ENCODE peak calls at places on chromosome 2, in six cellular contexts. One of them, this sample, is unnamed.
A peak's percentile ranks its signal among the peaks of the same experiment; 100 is the strongest.

GRCh38 chr2:214630402-214631035 is 179.0 kb downstream of the BARD1 start:
- DNase-seq in CD8-positive, alpha-beta memory T cell: no peak
- DNase-seq in AG04450: peak; percentile 29
- DNase-seq in CD4-positive, CD25-positive, alpha-beta regulatory T cell: no peak
- DNase-seq in hepatocyte: no peak
- DNase-seq in endothelial cell of umbilical vein: no peak
- DNase-seq in this sample: no peak

GRCh38 chr2:27049422-27050280 is 1.8 kb upstream of the AGBL5 start:
- DNase-seq in hepatocyte: peak; percentile 72
- DNase-seq in endothelial cell of umbilical vein: no peak
- DNase-seq in AG04450: no peak
- DNase-seq in CD4-positive, CD25-positive, alpha-beta regulatory T cell: no peak
- DNase-seq in CD8-positive, alpha-beta memory T cell: peak; percentile 75
- DNase-seq in this sample: no peak

GRCh38 chr2:218252509-218253247 is 8.1 kb upstream of the GPBAR1 start:
- DNase-seq in CD4-positive, CD25-positive, alpha-beta regulatory T cell: no peak
- DNase-seq in endothelial cell of umbilical vein: no peak
- DNase-seq in AG04450: no peak
- DNase-seq in hepatocyte: no peak
- DNase-seq in CD8-positive, alpha-beta memory T cell: no peak
- DNase-seq in this sample: no peak

GRCh38 chr2:95500854-95501253 is 16.3 kb upstream of the TRIM43B start:
- DNase-seq in CD8-positive, alpha-beta memory T cell: no peak
- DNase-seq in CD4-positive, CD25-positive, alpha-beta regulatory T cell: no peak
- DNase-seq in endothelial cell of umbilical vein: no peak
- DNase-seq in hepatocyte: no peak
- DNase-seq in AG04450: no peak
- DNase-seq in this sample: no peak

GRCh38 chr2:180255981-180256380 is 248.9 kb upstream of the CWC22 start:
- DNase-seq in AG04450: no peak
- DNase-seq in CD4-positive, CD25-positive, alpha-beta regulatory T cell: no peak
- DNase-seq in endothelial cell of umbilical vein: no peak
- DNase-seq in hepatocyte: no peak
- DNase-seq in CD8-positive, alpha-beta memory T cell: no peak
- DNase-seq in this sample: no peak

GRCh38 chr2:65227035-65227470 is 578 bp upstream of the ACTR2 start:
- DNase-seq in endothelial cell of umbilical vein: no peak
- DNase-seq in CD8-positive, alpha-beta memory T cell: no peak
- DNase-seq in AG04450: no peak
- DNase-seq in hepatocyte: peak; percentile 31
- DNase-seq in CD4-positive, CD25-positive, alpha-beta regulatory T cell: no peak
- DNase-seq in this sample: no peak

GRCh38 chr2:197398913-197399312 is 35.9 kb downstream of the SF3B1 start:
- DNase-seq in AG04450: no peak
- DNase-seq in endothelial cell of umbilical vein: no peak
- DNase-seq in CD8-positive, alpha-beta memory T cell: no peak
- DNase-seq in CD4-positive, CD25-positive, alpha-beta regulatory T cell: no peak
- DNase-seq in hepatocyte: no peak
- DNase-seq in this sample: no peak

GRCh38 chr2:192314800-192315481 is 120.2 kb upstream of the TMEFF2 start:
- DNase-seq in endothelial cell of umbilical vein: no peak
- DNase-seq in AG04450: no peak
- DNase-seq in CD4-positive, CD25-positive, alpha-beta regulatory T cell: no peak
- DNase-seq in CD8-positive, alpha-beta memory T cell: no peak
- DNase-seq in hepatocyte: no peak
- DNase-seq in this sample: no peak

GRCh38 chr2:196482119-196483065 is 157.1 kb upstream of the CCDC150 start:
- DNase-seq in endothelial cell of umbilical vein: no peak
- DNase-seq in CD4-positive, CD25-positive, alpha-beta regulatory T cell: no peak
- DNase-seq in AG04450: no peak
- DNase-seq in CD8-positive, alpha-beta memory T cell: no peak
- DNase-seq in hepatocyte: no peak
- DNase-seq in this sample: peak; percentile 55

GRCh38 chr2:144516417-144516980 is 3.4 kb downstream of the ZEB2 start:
- DNase-seq in endothelial cell of umbilical vein: peak; percentile 54
- DNase-seq in CD8-positive, alpha-beta memory T cell: no peak
- DNase-seq in hepatocyte: no peak
- DNase-seq in CD4-positive, CD25-positive, alpha-beta regulatory T cell: no peak
- DNase-seq in AG04450: no peak
- DNase-seq in this sample: no peak

GRCh38 chr2:144513388-144514100 is 6.4 kb downstream of the ZEB2 start:
- DNase-seq in AG04450: no peak
- DNase-seq in CD4-positive, CD25-positive, alpha-beta regulatory T cell: no peak
- DNase-seq in endothelial cell of umbilical vein: peak; percentile 48
- DNase-seq in CD8-positive, alpha-beta memory T cell: peak; percentile 59
- DNase-seq in hepatocyte: peak; percentile 47
- DNase-seq in this sample: no peak

GRCh38 chr2:144515425-144515693 is 4.6 kb downstream of the ZEB2 start:
- DNase-seq in CD8-positive, alpha-beta memory T cell: no peak
- DNase-seq in hepatocyte: no peak
- DNase-seq in endothelial cell of umbilical vein: no peak
- DNase-seq in CD4-positive, CD25-positive, alpha-beta regulatory T cell: no peak
- DNase-seq in AG04450: no peak
- DNase-seq in this sample: no peak

GRCh38 chr2:144515694-144516416 is 4.1 kb downstream of the ZEB2 start:
- DNase-seq in CD8-positive, alpha-beta memory T cell: peak; percentile 76
- DNase-seq in endothelial cell of umbilical vein: peak; percentile 64
- DNase-seq in AG04450: no peak
- DNase-seq in CD4-positive, CD25-positive, alpha-beta regulatory T cell: no peak
- DNase-seq in hepatocyte: peak; percentile 43
- DNase-seq in this sample: no peak

DNA sequence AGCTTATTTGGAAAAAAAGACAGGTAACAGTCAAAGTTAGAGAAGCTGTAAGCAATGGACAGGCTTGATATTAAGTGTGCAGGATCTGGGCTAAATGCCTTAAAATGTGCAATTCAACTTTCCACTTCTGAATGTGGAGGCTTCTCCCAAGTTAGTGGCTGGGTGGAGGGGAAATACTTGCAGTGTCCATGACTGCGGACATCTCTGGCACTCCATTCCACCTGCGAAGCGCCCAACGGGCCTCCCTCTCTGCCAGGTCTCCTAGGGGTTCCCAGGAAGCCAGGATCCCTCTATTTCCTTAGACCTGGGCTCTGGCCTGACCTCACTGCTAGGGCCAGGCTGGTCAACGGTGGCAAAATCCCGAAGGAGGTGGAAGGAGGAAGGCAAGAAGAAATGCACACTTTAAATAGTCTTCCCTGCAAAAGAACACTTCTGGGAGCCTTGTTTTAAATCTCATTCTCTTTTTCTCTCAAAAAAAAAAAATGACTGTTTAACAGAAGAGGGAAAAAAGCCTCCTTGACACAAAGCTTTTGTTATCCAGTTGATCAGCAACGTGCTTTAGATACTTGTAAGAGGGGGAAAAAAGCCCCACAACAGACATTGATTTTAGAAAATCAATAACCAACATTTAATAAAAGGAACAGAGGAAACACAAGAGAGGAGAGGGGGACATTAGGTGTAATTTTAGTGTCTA is 5.0 kb downstream of the ZEB2 start:
- DNase-seq in CD4-positive, CD25-positive, alpha-beta regulatory T cell: no peak
- DNase-seq in endothelial cell of umbilical vein: peak; percentile 47
- DNase-seq in CD8-positive, alpha-beta memory T cell: no peak
- DNase-seq in AG04450: no peak
- DNase-seq in hepatocyte: no peak
- DNase-seq in this sample: no peak
- H3K4me3 ChIP-seq in CD4-positive, CD25-positive, alpha-beta regulatory T cell: no peak overlapping the region
- H3K4me3 ChIP-seq in endothelial cell of umbilical vein: peak overlapping the region; percentile 90
- H3K4me3 ChIP-seq in CD8-positive, alpha-beta memory T cell: peak overlapping the region; percentile 52
- H3K4me3 ChIP-seq in AG04450: peak overlapping the region; percentile 82
- H3K4me3 ChIP-seq in hepatocyte: peak overlapping the region; percentile 12
- H3K4me3 ChIP-seq in this sample: peak overlapping the region; percentile 77

GRCh38 chr2:128514555-128514955 is 195.9 kb upstream of the HS6ST1 start:
- DNase-seq in CD8-positive, alpha-beta memory T cell: no peak
- DNase-seq in endothelial cell of umbilical vein: no peak
- DNase-seq in CD4-positive, CD25-positive, alpha-beta regulatory T cell: no peak
- DNase-seq in AG04450: no peak
- DNase-seq in hepatocyte: no peak
- DNase-seq in this sample: no peak
- H3K4me3 ChIP-seq in CD8-positive, alpha-beta memory T cell: no peak overlapping the region
- H3K4me3 ChIP-seq in endothelial cell of umbilical vein: no peak overlapping the region
- H3K4me3 ChIP-seq in CD4-positive, CD25-positive, alpha-beta regulatory T cell: no peak overlapping the region
- H3K4me3 ChIP-seq in AG04450: no peak overlapping the region
- H3K4me3 ChIP-seq in hepatocyte: no peak overlapping the region
- H3K4me3 ChIP-seq in this sample: no peak overlapping the region

GRCh38 chr2:51981813-51982212 is 949.9 kb upstream of the NRXN1 start:
- DNase-seq in CD4-positive, CD25-positive, alpha-beta regulatory T cell: no peak
- DNase-seq in hepatocyte: no peak
- DNase-seq in AG04450: no peak
- DNase-seq in endothelial cell of umbilical vein: no peak
- DNase-seq in CD8-positive, alpha-beta memory T cell: no peak
- DNase-seq in this sample: no peak
- H3K4me3 ChIP-seq in CD4-positive, CD25-positive, alpha-beta regulatory T cell: no peak overlapping the region
- H3K4me3 ChIP-seq in hepatocyte: no peak overlapping the region
- H3K4me3 ChIP-seq in AG04450: no peak overlapping the region
- H3K4me3 ChIP-seq in endothelial cell of umbilical vein: no peak overlapping the region
- H3K4me3 ChIP-seq in CD8-positive, alpha-beta memory T cell: no peak overlapping the region
- H3K4me3 ChIP-seq in this sample: no peak overlapping the region

GRCh38 chr2:68362749-68363148 is 2.3 kb upstream of the PLEK start:
- DNase-seq in CD4-positive, CD25-positive, alpha-beta regulatory T cell: no peak
- DNase-seq in AG04450: no peak
- DNase-seq in hepatocyte: no peak
- DNase-seq in CD8-positive, alpha-beta memory T cell: no peak
- DNase-seq in endothelial cell of umbilical vein: no peak
- DNase-seq in this sample: no peak
- H3K4me3 ChIP-seq in CD4-positive, CD25-positive, alpha-beta regulatory T cell: no peak overlapping the region
- H3K4me3 ChIP-seq in AG04450: no peak overlapping the region
- H3K4me3 ChIP-seq in hepatocyte: no peak overlapping the region
- H3K4me3 ChIP-seq in CD8-positive, alpha-beta memory T cell: no peak overlapping the region
- H3K4me3 ChIP-seq in endothelial cell of umbilical vein: no peak overlapping the region
- H3K4me3 ChIP-seq in this sample: no peak overlapping the region

DNA sequence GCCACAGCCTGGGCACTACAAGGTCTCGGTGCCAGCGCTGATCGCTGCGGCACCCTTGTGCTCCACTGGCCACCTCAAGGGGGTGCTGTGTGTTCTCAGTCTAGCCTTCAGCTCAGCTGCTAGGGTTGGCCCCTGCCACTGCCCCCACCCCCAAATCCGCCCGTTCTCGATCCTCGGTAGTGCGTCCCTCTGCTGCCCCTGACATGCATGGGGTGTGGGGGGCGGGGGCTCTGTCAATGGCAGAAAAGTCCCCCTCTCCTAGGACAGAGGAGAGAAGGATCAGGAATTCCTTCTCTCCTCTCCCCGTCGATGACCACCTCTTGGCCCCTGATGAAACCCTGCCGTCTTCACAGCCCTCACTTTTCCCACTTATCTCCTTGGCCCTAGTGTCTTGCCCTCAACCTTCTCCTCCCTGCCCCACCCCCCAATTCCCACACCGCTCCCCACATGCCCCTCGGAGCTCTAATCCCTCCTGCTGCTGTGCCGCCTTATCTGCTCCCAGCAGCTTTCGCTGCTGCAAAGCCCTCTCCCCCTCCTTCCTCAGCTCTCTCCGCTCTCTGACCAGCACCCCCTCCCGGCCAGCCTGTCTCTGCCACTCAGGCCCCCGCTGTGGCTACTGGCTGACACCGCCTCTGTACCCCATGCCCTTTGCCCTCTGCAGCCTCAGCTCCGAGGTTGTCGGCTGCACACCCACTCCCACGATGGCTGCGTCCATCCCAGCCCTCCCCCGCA is 4.3 kb upstream of the ASIC4 start:
- DNase-seq in endothelial cell of umbilical vein: peak; percentile 60
- DNase-seq in hepatocyte: peak; percentile 82
- DNase-seq in CD4-positive, CD25-positive, alpha-beta regulatory T cell: peak; percentile 35
- DNase-seq in AG04450: no peak
- DNase-seq in CD8-positive, alpha-beta memory T cell: no peak
- DNase-seq in this sample: no peak
- H3K4me3 ChIP-seq in endothelial cell of umbilical vein: peak overlapping the region; percentile 1
- H3K4me3 ChIP-seq in hepatocyte: peak overlapping the region; percentile 24
- H3K4me3 ChIP-seq in CD4-positive, CD25-positive, alpha-beta regulatory T cell: no peak overlapping the region
- H3K4me3 ChIP-seq in AG04450: peak overlapping the region; percentile 37
- H3K4me3 ChIP-seq in CD8-positive, alpha-beta memory T cell: no peak overlapping the region
- H3K4me3 ChIP-seq in this sample: peak overlapping the region; percentile 32

GRCh38 chr2:84882415-84882738 is 1.5 kb upstream of the TRABD2A start:
- DNase-seq in AG04450: no peak
- DNase-seq in endothelial cell of umbilical vein: no peak
- DNase-seq in CD8-positive, alpha-beta memory T cell: no peak
- DNase-seq in hepatocyte: no peak
- DNase-seq in CD4-positive, CD25-positive, alpha-beta regulatory T cell: no peak
- DNase-seq in this sample: no peak
- H3K4me3 ChIP-seq in AG04450: no peak overlapping the region
- H3K4me3 ChIP-seq in endothelial cell of umbilical vein: no peak overlapping the region
- H3K4me3 ChIP-seq in CD8-positive, alpha-beta memory T cell: peak overlapping the region; percentile 68
- H3K4me3 ChIP-seq in hepatocyte: no peak overlapping the region
- H3K4me3 ChIP-seq in CD4-positive, CD25-positive, alpha-beta regulatory T cell: peak overlapping the region; percentile 99
- H3K4me3 ChIP-seq in this sample: no peak overlapping the region

DNA sequence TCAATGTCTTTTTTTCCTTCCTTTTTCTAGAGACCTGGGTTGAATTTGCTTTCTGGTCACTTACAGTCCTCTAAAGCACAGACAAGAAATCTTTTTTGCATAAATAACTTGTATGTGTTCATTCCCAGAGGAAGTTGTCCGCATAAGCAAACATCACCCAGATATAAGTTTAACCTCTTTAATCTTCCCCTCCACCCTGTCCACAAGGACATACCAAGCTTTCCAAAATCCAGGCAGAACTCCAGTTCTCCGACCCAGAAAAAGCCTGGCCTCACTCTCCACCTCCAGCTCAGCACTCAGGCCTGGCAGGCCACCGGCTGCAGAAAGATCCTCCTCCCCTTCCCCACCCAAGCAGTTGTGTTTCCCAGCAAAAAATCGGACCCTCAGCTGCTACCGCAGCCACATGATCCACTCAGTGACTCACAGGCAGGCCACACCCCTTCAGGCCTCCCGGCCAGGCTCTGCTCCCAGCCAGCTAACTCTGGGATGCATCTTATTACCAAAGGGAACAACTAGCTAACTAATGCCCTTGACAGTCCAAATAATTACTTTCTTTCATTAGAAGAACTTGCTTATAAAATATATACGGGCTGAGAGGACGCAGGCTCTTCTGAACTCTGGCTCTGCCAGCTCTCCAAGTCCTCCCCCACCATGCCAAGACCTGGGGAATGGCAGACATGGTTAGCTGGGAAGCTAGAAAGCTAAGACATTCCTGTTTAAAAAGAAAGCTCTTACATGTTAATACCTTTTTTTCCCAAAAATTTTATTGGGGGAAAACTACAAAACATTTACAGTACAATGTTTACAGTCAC is 4.5 kb downstream of the ZFP36L2 start:
- DNase-seq in hepatocyte: peak; percentile 95
- DNase-seq in endothelial cell of umbilical vein: peak; percentile 93
- DNase-seq in CD4-positive, CD25-positive, alpha-beta regulatory T cell: peak; percentile 39
- DNase-seq in AG04450: peak; percentile 93
- DNase-seq in CD8-positive, alpha-beta memory T cell: peak; percentile 67
- DNase-seq in this sample: peak; percentile 78
- H3K4me3 ChIP-seq in hepatocyte: peak overlapping the region; percentile 69
- H3K4me3 ChIP-seq in endothelial cell of umbilical vein: peak overlapping the region; percentile 93
- H3K4me3 ChIP-seq in CD4-positive, CD25-positive, alpha-beta regulatory T cell: peak overlapping the region; percentile 98
- H3K4me3 ChIP-seq in AG04450: peak overlapping the region; percentile 87
- H3K4me3 ChIP-seq in CD8-positive, alpha-beta memory T cell: peak overlapping the region; percentile 99
- H3K4me3 ChIP-seq in this sample: peak overlapping the region; percentile 72

GRCh38 chr2:100823665-100824438 is 3.9 kb downstream of the NPAS2 start:
- DNase-seq in AG04450: no peak
- DNase-seq in hepatocyte: no peak
- DNase-seq in CD4-positive, CD25-positive, alpha-beta regulatory T cell: no peak
- DNase-seq in endothelial cell of umbilical vein: no peak
- DNase-seq in CD8-positive, alpha-beta memory T cell: no peak
- DNase-seq in this sample: no peak
- H3K4me3 ChIP-seq in AG04450: no peak overlapping the region
- H3K4me3 ChIP-seq in hepatocyte: no peak overlapping the region
- H3K4me3 ChIP-seq in CD4-positive, CD25-positive, alpha-beta regulatory T cell: no peak overlapping the region
- H3K4me3 ChIP-seq in endothelial cell of umbilical vein: no peak overlapping the region
- H3K4me3 ChIP-seq in CD8-positive, alpha-beta memory T cell: no peak overlapping the region
- H3K4me3 ChIP-seq in this sample: no peak overlapping the region

This sample was measured in AG09309.